ENCODE peak calls at places on chromosomes 2 and 18, in four cellular contexts. M is A549, Q is H1, L is HepG2. C is an unnamed sample.

GRCh38 chr2:228131833-228132232 is 49.7 kb downstream of the SPHKAP start:
- DNase-seq in Q (no peak), M (no peak), L (no peak), C (no peak)

GRCh38 chr2:74764429-74765272 is 69.3 kb upstream of the HK2 start:
- DNase-seq in Q (no peak), L (peak; percentile 100), M (no peak), C (peak; percentile 91)

GRCh38 chr2:13676269-13676668 is 956.2 kb upstream of the LRATD1 start:
- DNase-seq in Q (no peak), L (no peak), M (no peak), C (no peak)

GRCh38 chr2:18752022-18752493 is 162.7 kb upstream of the NT5C1B start:
- DNase-seq in L (peak; percentile 73), M (peak; percentile 20), Q (no peak), C (no peak)

GRCh38 chr2:169372561-169372960 is 10.2 kb upstream of the LRP2 start:
- DNase-seq in L (no peak), M (no peak), Q (no peak), C (no peak)

GRCh38 chr18:36744261-36744876 is 84.4 kb downstream of the TPGS2 start:
- DNase-seq in Q (no peak), L (no peak), M (no peak), C (no peak)

GRCh38 chr18:63951302-63951705 is 2.2 kb downstream of the HMSD start:
- DNase-seq in Q (no peak), M (no peak), L (no peak), C (peak; percentile 46)

GRCh38 chr2:1593371-1594205 is 150.7 kb downstream of the PXDN start:
- DNase-seq in Q (no peak), M (peak; percentile 15), L (no peak), C (no peak)

GRCh38 chr2:238024986-238025385 is 35.8 kb upstream of the SCLY start:
- DNase-seq in L (no peak), Q (no peak), M (no peak), C (no peak)

GRCh38 chr2:219344756-219345458 is 12.4 kb upstream of the RESP18 start:
- DNase-seq in L (no peak), Q (no peak), M (no peak), C (no peak)

GRCh38 chr2:127226520-127227263 is 6.6 kb upstream of the CYP27C1 start:
- DNase-seq in M (peak; percentile 97), L (peak; percentile 33), Q (no peak), C (peak; percentile 24)

GRCh38 chr18:50697509-50697908 is 122.3 kb downstream of the MRO start:
- DNase-seq in M (no peak), Q (no peak), L (no peak), C (no peak)

GRCh38 chr2:26299488-26300092 is 46.4 kb upstream of the SELENOI start:
- DNase-seq in L (peak; percentile 23), Q (peak; percentile 13), M (no peak), C (peak; percentile 53)

GRCh38 chr2:66329081-66329605 is 105.8 kb upstream of the MEIS1 start:
- DNase-seq in M (no peak), Q (no peak), L (no peak), C (no peak)

GRCh38 chr2:66331176-66331575 is 103.7 kb upstream of the MEIS1 start:
- DNase-seq in L (no peak), Q (no peak), M (no peak), C (no peak)

DNA sequence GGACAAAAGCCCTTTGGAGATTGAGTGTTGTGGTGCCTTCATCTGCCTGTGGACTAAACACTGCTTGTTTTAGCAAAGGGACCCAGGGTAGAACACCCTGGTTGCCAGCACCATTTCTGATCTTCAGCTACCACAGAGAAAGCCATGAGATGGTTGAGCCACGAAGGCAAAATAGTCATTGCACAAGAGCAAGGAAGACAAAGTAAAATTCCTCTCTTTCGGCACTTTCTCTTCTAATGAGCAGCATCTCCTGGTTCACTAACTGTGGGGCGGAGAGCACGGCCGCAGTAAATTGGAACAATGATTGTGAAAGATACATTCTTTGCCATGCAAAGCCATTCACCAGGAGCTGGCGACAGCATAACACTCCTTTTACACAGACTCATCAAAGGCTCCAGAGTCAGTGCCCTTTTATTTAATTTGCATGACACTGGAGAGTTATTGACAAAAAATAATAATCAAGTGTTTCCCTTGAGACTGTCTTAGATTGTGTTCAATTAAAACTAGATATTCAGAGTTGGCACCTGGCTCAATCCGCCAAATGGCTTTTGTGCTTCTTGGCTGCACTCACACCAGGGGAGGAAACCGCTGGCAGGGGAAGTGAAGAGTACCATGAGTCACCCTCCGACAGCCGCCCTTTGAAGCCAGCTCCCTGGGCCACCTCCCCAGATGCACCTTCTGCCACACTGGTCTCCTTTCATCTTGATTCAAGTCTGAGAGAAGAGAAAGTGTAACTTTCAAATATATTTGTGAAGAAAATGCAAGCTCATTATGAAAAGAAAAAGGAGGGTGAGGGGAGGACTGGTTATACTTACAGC is 100.5 kb upstream of the MEIS1 start:
- DNase-seq in L (no peak), M (peak; percentile 4), Q (no peak), C (peak; percentile 54)
- TF ChIP-seq MAX in L (no peak), M (no peak), Q (no peak), C (no peak)

DNA sequence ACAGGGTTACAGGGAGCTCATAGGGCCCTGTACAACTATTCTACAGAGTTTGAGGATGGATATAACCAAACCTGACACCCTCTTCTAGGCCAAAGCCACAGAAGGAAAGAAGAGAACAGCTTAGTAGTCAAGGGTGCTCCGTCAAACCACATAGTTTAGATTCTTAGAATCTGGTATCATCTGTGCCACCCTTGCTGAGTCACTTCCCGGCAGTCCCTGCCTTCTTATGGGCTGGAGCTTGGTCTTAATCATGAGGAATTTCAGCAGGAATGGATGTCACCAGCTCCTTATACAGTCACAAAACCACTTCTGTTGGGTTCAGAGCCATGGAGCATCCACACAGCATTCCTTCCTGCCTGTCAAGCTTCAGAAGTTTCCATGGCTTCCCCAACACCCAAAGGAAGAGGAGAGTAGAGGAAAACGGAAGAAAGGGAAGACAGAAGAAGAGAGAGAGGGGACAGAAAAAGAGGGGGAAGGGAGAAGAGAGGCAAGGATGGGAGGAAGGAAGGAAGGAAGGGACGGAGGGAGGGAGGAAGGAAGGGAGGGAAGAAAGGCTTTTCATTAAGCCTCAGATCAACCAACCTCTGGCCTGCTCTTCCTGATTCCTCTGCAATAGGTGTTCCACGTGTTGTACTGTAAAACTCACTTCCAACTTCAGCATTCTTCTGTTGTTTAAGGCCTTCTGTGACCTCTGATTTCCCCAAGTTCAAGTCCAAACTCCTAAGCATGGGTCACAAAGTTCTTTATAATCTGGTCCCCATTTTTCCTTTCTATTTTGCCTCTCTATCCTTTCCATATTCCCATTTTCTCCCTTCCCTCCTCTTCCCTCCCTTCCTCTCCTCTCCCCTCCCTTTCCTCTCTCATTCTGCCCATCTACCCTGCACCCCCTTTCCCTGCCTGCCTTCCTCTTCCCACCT is 246.1 kb upstream of the TNP1 start:
- DNase-seq in M (peak; percentile 86), L (no peak), Q (no peak), C (no peak)
- TF ChIP-seq POLR2A in M (no peak), L (no peak), Q (no peak), C (no peak)

GRCh38 chr2:46131-46470 is 204 bp downstream of the FAM110C start:
- DNase-seq in Q (no peak), L (no peak), M (no peak), C (no peak)
- TF ChIP-seq MAX in Q (no peak), L (no peak), M (no peak), C (no peak)

GRCh38 chr2:25295654-25296053 is 46.1 kb downstream of the DNMT3A start:
- DNase-seq in Q (no peak), M (no peak), L (no peak), C (no peak)

GRCh38 chr2:25293958-25294513 is 47.7 kb downstream of the DNMT3A start:
- DNase-seq in L (no peak), Q (no peak), M (no peak), C (peak; percentile 51)

GRCh38 chr2:25293145-25293544 is 48.6 kb downstream of the DNMT3A start:
- DNase-seq in L (no peak), M (no peak), Q (no peak), C (no peak)

GRCh38 chr2:25292408-25292807 is 49.3 kb downstream of the DNMT3A start:
- DNase-seq in M (no peak), L (no peak), Q (no peak), C (no peak)

DNA sequence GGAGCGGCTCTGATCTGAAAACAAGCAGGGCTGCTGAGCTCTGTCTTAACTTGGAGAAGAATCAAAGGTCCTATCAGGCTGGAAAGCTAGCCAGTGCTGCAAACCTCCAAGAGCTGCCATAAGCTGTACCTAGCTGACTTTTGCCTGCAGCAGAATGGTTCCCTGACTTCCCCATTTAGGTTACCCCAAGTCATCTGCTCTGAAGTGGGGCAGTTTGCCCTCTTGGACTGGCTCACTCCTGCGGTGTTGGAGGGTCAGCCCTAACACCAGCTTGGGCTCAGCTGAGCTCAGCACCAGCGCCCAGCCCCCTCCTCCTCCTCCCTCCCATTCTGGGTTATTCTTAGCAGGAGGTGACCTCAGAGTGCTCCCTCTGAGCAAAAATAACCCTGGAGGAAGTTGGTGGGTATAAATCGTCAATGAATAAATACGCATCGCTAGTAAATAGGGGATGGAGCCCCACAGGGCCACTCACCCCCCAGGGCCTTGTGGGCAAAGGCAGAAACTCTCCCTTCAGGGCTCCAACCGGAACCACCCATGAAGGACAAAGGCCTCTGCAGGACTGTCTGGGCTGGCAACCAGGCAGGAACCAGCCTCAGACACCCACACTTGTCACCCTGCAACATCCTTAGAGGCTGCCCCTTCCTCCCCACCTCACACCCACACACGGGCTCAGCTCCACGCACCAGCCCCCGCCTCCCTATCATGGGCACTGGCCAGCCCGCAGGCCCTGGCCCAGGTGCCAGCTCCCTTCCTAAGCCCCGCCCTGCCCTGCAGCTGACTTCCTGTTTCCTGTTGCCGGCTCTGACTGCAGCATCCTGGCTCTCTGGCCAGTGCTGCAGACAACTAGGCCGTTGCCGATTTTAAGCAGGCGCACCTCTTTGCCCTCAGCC is 46.9 kb downstream of the DNMT3A start:
- DNase-seq in Q (no peak), L (no peak), M (peak; percentile 24), C (peak; percentile 93)
- TF ChIP-seq POLR2A in Q (no peak), L (no peak), M (no peak), C (peak; percentile 61)

GRCh38 chr2:100577777-100578176 is 15.0 kb downstream of the PDCL3 start:
- DNase-seq in L (no peak), M (peak; percentile 15), Q (no peak), C (no peak)

GRCh38 chr2:100584811-100585210 is 22.0 kb downstream of the PDCL3 start:
- DNase-seq in Q (no peak), L (no peak), M (no peak), C (no peak)

GRCh38 chr2:100581265-100581612 is 18.4 kb downstream of the PDCL3 start:
- DNase-seq in M (no peak), L (no peak), Q (no peak), C (no peak)

DNA sequence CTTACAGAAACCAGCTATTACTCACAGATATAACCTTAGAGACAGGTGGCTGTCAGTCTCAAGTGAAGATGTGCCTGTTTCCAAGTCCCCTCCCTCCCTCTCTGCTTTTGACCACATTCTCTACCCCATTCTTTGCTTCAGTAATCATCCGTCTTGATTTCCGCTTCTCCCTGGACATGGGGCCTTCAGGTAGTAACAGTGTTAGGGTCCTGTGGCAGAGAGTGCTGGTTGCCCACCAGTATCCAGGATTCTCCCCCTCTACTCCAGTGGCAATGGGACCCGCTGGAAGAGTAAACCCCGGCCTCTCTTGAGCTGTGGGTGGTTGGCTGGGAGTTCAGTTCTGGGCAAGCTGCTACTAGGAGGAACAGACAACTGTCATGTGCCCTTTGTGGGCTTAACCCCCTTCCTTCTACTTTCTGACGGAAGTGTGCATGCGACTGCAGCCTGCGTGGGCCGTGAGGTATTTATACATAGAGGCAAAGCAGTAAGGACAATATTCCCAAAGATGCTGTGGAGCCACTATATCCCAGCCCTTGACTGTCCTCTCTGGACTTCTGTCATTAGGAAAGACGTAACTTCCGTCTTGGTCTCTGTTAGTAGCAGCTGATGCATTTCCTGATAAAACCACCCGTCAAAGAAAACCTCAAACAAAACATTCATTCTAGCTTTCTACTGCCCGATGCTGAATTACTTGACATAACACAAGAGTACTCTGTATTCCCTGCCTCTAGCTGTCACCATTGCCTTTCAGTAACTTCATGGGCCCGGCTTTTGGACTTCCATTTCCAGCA is 17.9 kb downstream of the PDCL3 start:
- DNase-seq in L (no peak), Q (no peak), M (no peak), C (peak; percentile 64)
- TF ChIP-seq MAX in L (no peak), Q (no peak), M (no peak), C (no peak)